ENCODE peak calls at places on chromosomes 11 and 22, in five cellular contexts. R is K562, N is SK-N-SH, B is HepG2, V is GM12878. G is an unnamed sample.

GRCh38 chr22:35138521-35138920 is 72.6 kb downstream of the ISX start:
- DNase-seq in B (no peak), N (no peak), V (no peak), R (no peak), G (no peak)

GRCh38 chr11:71247551-71248250 is 4.7 kb downstream of the SHANK2 start:
- DNase-seq in R (no peak), N (no peak), V (no peak), B (no peak), G (no peak)

GRCh38 chr11:27392278-27392677 is 29.3 kb upstream of the CCDC34 start:
- DNase-seq in N (no peak), V (no peak), R (no peak), B (no peak), G (no peak)

GRCh38 chr11:74462009-74462408 is 5.3 kb downstream of the KCNE3 start:
- DNase-seq in V (no peak), N (no peak), R (peak; percentile 60), B (peak; percentile 66), G (no peak)

GRCh38 chr11:100152751-100153150 is 534.3 kb upstream of the ARHGAP42 start:
- DNase-seq in V (no peak), R (no peak), B (no peak), N (no peak), G (no peak)

GRCh38 chr11:71447791-71448256 is 369 bp downstream of the DHCR7 start:
- DNase-seq in V (no peak), N (peak; percentile 79), R (peak; percentile 84), B (no peak), G (no peak)

GRCh38 chr11:117045196-117045595 is 53.0 kb downstream of the SIK3 start:
- DNase-seq in R (peak; percentile 24), N (no peak), B (no peak), V (no peak), G (peak; percentile 61)

GRCh38 chr11:70064726-70065317 is 13.3 kb upstream of the ANO1 start:
- DNase-seq in N (no peak), B (no peak), R (no peak), V (no peak), G (no peak)

GRCh38 chr22:31127181-31127772 is 4.5 kb downstream of the INPP5J start:
- DNase-seq in R (peak; percentile 46), B (no peak), N (no peak), V (no peak), G (no peak)

GRCh38 chr11:64139045-64139444 is 26.9 kb downstream of the MACROD1 start:
- DNase-seq in B (no peak), V (no peak), R (no peak), N (peak; percentile 65), G (no peak)

GRCh38 chr11:65290448-65291165 is 24.1 kb upstream of the CDC42EP2 start:
- DNase-seq in N (no peak), R (peak; percentile 41), B (no peak), V (peak; percentile 69), G (peak; percentile 100)

GRCh38 chr11:26649884-26650283 is 72.0 kb downstream of the SLC5A12 start:
- DNase-seq in B (peak; percentile 65), N (peak; percentile 41), R (peak; percentile 32), V (peak; percentile 54), G (peak; percentile 53)

GRCh38 chr11:27331984-27332383 is 31.0 kb downstream of the CCDC34 start:
- DNase-seq in V (no peak), N (no peak), B (peak; percentile 12), R (no peak), G (peak; percentile 65)

GRCh38 chr11:70711095-70711910 is 313.0 kb downstream of the CTTN start:
- DNase-seq in B (no peak), R (no peak), N (no peak), V (no peak), G (no peak)

GRCh38 chr11:128299132-128299726 is 288.1 kb downstream of the ETS1 start:
- DNase-seq in B (no peak), R (no peak), V (peak; percentile 76), N (no peak), G (peak; percentile 80)

GRCh38 chr22:42439821-42440674 is 7.8 kb upstream of the NFAM1 start:
- DNase-seq in N (no peak), V (no peak), B (no peak), R (no peak), G (peak; percentile 49)

GRCh38 chr11:1333091-1333772 is 23.8 kb upstream of the TOLLIP start:
- DNase-seq in R (no peak), B (peak; percentile 60), V (no peak), N (no peak), G (no peak)

GRCh38 chr11:86288776-86289507 is 13.1 kb upstream of the HIKESHI start:
- DNase-seq in V (no peak), B (no peak), R (no peak), N (no peak), G (no peak)

GRCh38 chr22:23102776-23103175 is 32.5 kb downstream of the GNAZ start:
- DNase-seq in V (no peak), R (no peak), B (no peak), N (no peak), G (no peak)

GRCh38 chr11:64359712-64360402 is 895 bp downstream of the RPS6KA4 start:
- DNase-seq in V (no peak), R (no peak), B (no peak), N (peak; percentile 67), G (no peak)

GRCh38 chr22:30140414-30140813 is 60.1 kb downstream of the HORMAD2 start:
- DNase-seq in R (no peak), N (no peak), V (no peak), B (no peak), G (no peak)

GRCh38 chr22:37563153-37564081 is 3.1 kb downstream of the CDC42EP1 start:
- DNase-seq in N (no peak), B (peak; percentile 97), V (no peak), R (peak; percentile 29), G (peak; percentile 97)

GRCh38 chr22:42062506-42063190 is 8.0 kb downstream of the NAGA start:
- DNase-seq in B (no peak), N (no peak), R (no peak), V (no peak), G (no peak)

GRCh38 chr11:64605656-64606585 is 14.9 kb downstream of the SLC22A12 start:
- DNase-seq in R (no peak), N (no peak), B (no peak), V (no peak), G (no peak)

GRCh38 chr11:109772846-109773400 is 320.3 kb upstream of the ZC3H12C start:
- DNase-seq in V (no peak), R (no peak), B (no peak), N (peak; percentile 33), G (no peak)

GRCh38 chr11:66311470-66311964 is 5.3 kb downstream of the CD248 start:
- DNase-seq in N (no peak), B (no peak), R (no peak), V (no peak), G (no peak)

GRCh38 chr11:64344160-64344559 is 4.2 kb downstream of the CCDC88B start:
- DNase-seq in R (no peak), B (no peak), V (no peak), N (no peak), G (no peak)

GRCh38 chr11:87501388-87501787 is 463.7 kb downstream of the TMEM135 start:
- DNase-seq in B (no peak), N (no peak), V (no peak), R (no peak), G (no peak)

GRCh38 chr11:46273511-46274205 is 3.8 kb upstream of the CREB3L1 start:
- DNase-seq in B (peak; percentile 62), R (no peak), V (no peak), N (no peak), G (no peak)

GRCh38 chr11:35082322-35083180 is 56.4 kb upstream of the CD44 start:
- DNase-seq in B (no peak), V (peak; percentile 83), R (peak; percentile 86), N (no peak), G (peak; percentile 83)

GRCh38 chr11:35079581-35079980 is 59.4 kb upstream of the CD44 start:
- DNase-seq in B (no peak), R (no peak), N (no peak), V (no peak), G (no peak)

GRCh38 chr11:35076201-35077100 is 62.5 kb upstream of the CD44 start:
- DNase-seq in V (no peak), N (no peak), B (no peak), R (no peak), G (no peak)

GRCh38 chr11:35073691-35074382 is 65.1 kb upstream of the CD44 start:
- DNase-seq in R (no peak), B (no peak), V (no peak), N (no peak), G (peak; percentile 49)

GRCh38 chr11:35077709-35078695 is 61.0 kb upstream of the CD44 start:
- DNase-seq in B (no peak), V (peak; percentile 88), R (no peak), N (no peak), G (peak; percentile 84)
- TF ChIP-seq RAD21 in B (no peak), V (no peak), R (no peak), N (no peak), G (no peak)

DNA sequence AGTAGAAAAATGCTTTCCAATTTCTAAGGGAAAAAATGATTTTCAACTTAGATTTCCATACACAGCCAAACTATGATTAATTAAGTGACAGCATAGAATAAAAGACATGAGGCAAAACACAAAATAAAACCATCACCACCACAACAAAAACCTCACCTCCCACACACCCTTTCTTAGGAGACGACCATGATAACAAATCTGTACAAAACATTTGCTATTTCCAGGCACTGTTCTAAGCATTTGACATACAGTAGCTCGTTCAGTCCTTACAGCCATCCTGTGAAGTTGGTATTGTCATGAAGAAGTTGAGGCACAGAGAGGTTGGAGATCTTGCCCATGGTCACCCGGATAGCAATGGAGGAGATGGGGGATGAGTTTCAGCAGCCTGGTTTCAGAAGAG is 8.7 kb downstream of the SPI1 start:
- DNase-seq in N (no peak), R (no peak), B (no peak), V (no peak), G (no peak)
- TF ChIP-seq MXI1 in N (no peak), R (no peak), B (no peak), V (no peak), G (no peak)

GRCh38 chr22:46073683-46074504 is 76.4 kb upstream of the PPARA start:
- DNase-seq in N (no peak), V (no peak), R (no peak), B (no peak), G (peak; percentile 42)
- H3K36me3 ChIP-seq in N (peaks cover 58% of the 10 kb centered on the region), V (no peaks in the 10 kb centered on the region), R (no peaks in the 10 kb centered on the region), B (no peaks in the 10 kb centered on the region), G (peaks cover 25% of the 10 kb centered on the region)

DNA sequence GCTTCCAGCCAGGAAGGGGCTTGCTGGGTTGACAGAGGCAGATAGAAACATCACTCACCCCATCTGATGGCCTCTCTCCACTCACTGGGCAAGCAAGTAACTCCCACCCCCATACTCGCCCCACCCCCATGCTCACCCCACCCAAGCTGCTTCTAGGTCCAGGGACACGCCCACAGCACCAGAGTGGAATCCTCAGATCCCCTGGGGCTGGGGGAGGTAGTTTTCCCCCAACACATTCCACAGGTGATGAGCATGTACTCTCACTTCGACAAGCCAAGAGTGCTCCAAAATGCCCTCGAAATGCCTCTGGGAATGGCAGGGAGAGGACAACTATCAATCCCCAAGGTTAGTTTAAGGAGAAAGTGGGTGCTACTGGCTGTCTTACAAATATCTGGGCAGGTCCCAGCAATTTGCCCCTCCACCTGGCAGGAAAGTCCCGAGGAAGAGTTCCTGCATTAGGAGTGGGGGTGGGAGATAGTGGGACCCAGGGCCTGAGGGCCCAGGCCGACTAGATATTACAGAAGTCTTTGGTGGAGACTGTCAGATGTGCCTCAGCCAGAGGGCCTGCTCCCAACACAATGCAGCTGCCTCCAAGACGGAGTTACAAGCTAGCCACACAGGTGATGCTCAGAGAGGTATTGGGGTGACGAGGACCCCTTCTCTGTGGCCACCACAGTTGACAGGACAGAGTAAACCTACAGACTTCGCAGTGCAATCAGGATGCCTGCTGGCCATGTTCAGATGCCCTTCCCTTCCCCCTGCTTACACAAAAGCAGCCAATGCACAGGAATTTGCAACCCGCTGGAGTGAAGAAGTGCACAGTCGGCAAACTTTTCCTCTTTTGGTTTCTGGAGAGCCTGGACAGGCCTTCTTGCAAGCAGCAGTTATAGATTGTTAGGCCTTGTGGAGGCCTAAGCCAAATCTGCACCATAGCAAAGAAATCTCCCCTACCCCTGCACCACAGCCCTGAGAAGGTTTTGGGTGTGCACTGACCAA is 2.9 kb upstream of the LMO1 start:
- DNase-seq in V (no peak), R (no peak), N (no peak), B (no peak), G (no peak)
- TF ChIP-seq RAD21 in V (no peak), R (no peak), N (no peak), B (no peak), G (no peak)